ENCODE peak calls at places on chromosome 13, in six cellular contexts. S is SK-N-SH, L is H1, Y is HepG2, N is GM12878, C is K562. Z is an unnamed sample.

GRCh38 chr13:79724348-79725103 is 243.6 kb downstream of the NDFIP2 start:
- DNase-seq in Y (peak), C (no peak), L (no peak), N (no peak), S (no peak), Z (no peak)

GRCh38 chr13:46796129-46796514 is 839 bp downstream of the ESD start:
- DNase-seq in L (no peak), Y (no peak), N (no peak), C (no peak), S (no peak), Z (no peak)

GRCh38 chr13:79456656-79457365 is 24.1 kb upstream of the NDFIP2 start:
- DNase-seq in C (no peak), Y (no peak), L (no peak), S (no peak), N (no peak), Z (no peak)

GRCh38 chr13:62512194-62513141 is 1096.8 kb upstream of the PCDH20 start:
- DNase-seq in Y (peak), C (no peak), S (peak), N (peak), L (no peak), Z (peak)

GRCh38 chr13:40667622-40667978 is 1.2 kb upstream of the FOXO1 start:
- DNase-seq in S (no peak), C (no peak), L (no peak), N (no peak), Y (no peak), Z (no peak)

GRCh38 chr13:21282065-21282464 is 105.6 kb downstream of the MRPL57 start:
- DNase-seq in N (no peak), C (no peak), S (no peak), L (no peak), Y (peak), Z (no peak)

GRCh38 chr13:99178636-99179035 is 22.0 kb upstream of the UBAC2 start:
- DNase-seq in L (no peak), S (no peak), N (no peak), Y (no peak), C (no peak), Z (peak)

GRCh38 chr13:35979378-35979911 is 151.7 kb downstream of the DCLK1 start:
- DNase-seq in N (no peak), S (no peak), C (no peak), Y (no peak), L (no peak), Z (no peak)

GRCh38 chr13:107457686-107458085 is 757.6 kb downstream of the LIG4 start:
- DNase-seq in L (no peak), S (no peak), Y (no peak), C (no peak), N (no peak), Z (no peak)

GRCh38 chr13:106246237-106246636 is 289.2 kb downstream of the EFNB2 start:
- DNase-seq in S (no peak), Y (no peak), C (no peak), L (no peak), N (no peak), Z (no peak)

GRCh38 chr13:94660695-94661324 is 51.5 kb downstream of the SOX21 start:
- DNase-seq in L (no peak), N (no peak), C (peak), Y (no peak), S (peak), Z (no peak)

GRCh38 chr13:75715598-75716523 is 79.7 kb downstream of the LMO7 start:
- DNase-seq in L (no peak), C (no peak), N (peak), S (no peak), Y (no peak), Z (no peak)

GRCh38 chr13:48853381-48854102 is 122.2 kb upstream of the FNDC3A start:
- DNase-seq in L (no peak), S (no peak), C (no peak), N (no peak), Y (no peak), Z (no peak)

GRCh38 chr13:62324842-62325241 is 909.2 kb upstream of the PCDH20 start:
- DNase-seq in N (no peak), S (no peak), C (no peak), Y (no peak), L (no peak), Z (no peak)

GRCh38 chr13:47564041-47564440 is 437.0 kb downstream of the SUCLA2 start:
- DNase-seq in S (no peak), C (no peak), Y (peak), N (no peak), L (peak), Z (no peak)

GRCh38 chr13:101493541-101493940 is 41.1 kb downstream of the ITGBL1 start:
- DNase-seq in N (no peak), S (no peak), C (no peak), Y (no peak), L (no peak), Z (no peak)

GRCh38 chr13:77353980-77354379 is 27.1 kb upstream of the MYCBP2 start:
- DNase-seq in Y (no peak), N (no peak), L (no peak), S (no peak), C (no peak), Z (no peak)

GRCh38 chr13:18961383-18962117 is 220.1 kb downstream of the TUBA3C start:
- DNase-seq in C (no peak), Y (no peak), L (no peak), S (no peak), N (no peak), Z (no peak)

GRCh38 chr13:35817642-35818576 is 313.3 kb downstream of the DCLK1 start:
- DNase-seq in S (no peak), L (no peak), N (no peak), Y (no peak), C (no peak), Z (no peak)

GRCh38 chr13:59750860-59751259 is 412.9 kb downstream of the DIAPH3 start:
- DNase-seq in N (no peak), C (no peak), S (peak), L (peak), Y (no peak), Z (no peak)

GRCh38 chr13:84653915-84654534 is 771.8 kb upstream of the SLITRK1 start:
- DNase-seq in S (no peak), C (no peak), Y (no peak), L (no peak), N (no peak), Z (no peak)

GRCh38 chr13:21637296-21637695 is 33.3 kb upstream of the MICU2 start:
- DNase-seq in N (no peak), C (peak), Y (peak), L (no peak), S (no peak), Z (peak)

GRCh38 chr13:107266657-107267056 is 698.7 kb upstream of the ARGLU1 start:
- DNase-seq in L (no peak), C (no peak), S (no peak), Y (no peak), N (no peak), Z (no peak)

GRCh38 chr13:93881418-93881817 is 598.1 kb downstream of the DCT start:
- DNase-seq in C (no peak), S (no peak), Y (no peak), L (no peak), N (no peak), Z (no peak)

DNA sequence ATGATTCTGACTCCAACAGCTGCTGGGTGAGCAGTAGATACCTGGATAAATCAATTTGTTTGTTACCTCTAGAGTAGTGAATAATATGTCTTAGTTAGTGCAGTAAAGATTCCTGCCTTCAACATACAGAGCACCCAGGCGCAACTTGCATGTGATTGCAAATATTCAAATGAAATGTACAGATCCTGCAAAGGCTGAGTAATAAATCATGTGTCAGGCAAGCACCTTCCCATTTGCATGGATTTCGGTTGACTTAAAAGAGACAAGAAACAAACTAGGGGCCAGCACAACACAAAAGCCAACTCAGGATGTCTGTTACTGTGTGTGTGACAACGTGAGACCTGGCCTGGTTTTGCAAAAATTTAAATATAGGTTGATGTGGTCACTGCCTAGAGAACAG is 79.7 kb downstream of the TNFSF11 start:
- DNase-seq in Y (no peak), S (no peak), C (no peak), L (no peak), N (no peak), Z (no peak)
- TF ChIP-seq GABPA in Y (no peak), S (no peak), C (no peak), L (no peak), N (no peak), Z (no peak)

DNA sequence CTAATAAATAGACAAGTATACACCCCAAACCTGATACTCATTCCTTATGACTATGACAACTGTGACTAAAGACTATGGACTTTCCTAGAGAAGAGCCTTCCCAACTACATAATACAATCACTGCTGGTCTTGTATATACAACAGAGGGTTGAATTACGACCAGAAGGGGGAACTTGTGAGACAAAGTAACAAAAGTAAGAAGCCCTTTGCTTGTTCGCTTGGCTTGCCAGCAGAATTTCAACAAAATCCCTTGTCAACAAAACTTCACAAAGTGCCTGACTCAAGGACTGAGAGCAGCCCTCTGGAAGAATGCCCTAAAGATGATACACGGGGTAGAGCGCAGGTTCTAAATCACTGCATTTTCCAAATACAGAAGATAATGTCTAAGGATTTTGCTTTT is 99.4 kb downstream of the WASF3 start:
- DNase-seq in L (no peak), N (no peak), Y (peak), C (no peak), S (no peak), Z (no peak)
- TF ChIP-seq CTCF in L (no peak), N (no peak), Y (peak), C (peak), S (peak), Z (no peak)

GRCh38 chr13:110689711-110690110 is 16.2 kb downstream of the CARS2 start:
- DNase-seq in N (no peak), Y (no peak), S (no peak), C (no peak), L (no peak), Z (no peak)

GRCh38 chr13:110689041-110689440 is 16.9 kb downstream of the CARS2 start:
- DNase-seq in L (no peak), C (no peak), N (no peak), Y (no peak), S (no peak), Z (no peak)

GRCh38 chr13:110685305-110685704 is 20.6 kb downstream of the CARS2 start:
- DNase-seq in N (no peak), C (no peak), S (no peak), Y (no peak), L (no peak), Z (no peak)

GRCh38 chr13:110687736-110688135 is 18.2 kb downstream of the CARS2 start:
- DNase-seq in L (no peak), N (no peak), S (no peak), Y (no peak), C (no peak), Z (no peak)

DNA sequence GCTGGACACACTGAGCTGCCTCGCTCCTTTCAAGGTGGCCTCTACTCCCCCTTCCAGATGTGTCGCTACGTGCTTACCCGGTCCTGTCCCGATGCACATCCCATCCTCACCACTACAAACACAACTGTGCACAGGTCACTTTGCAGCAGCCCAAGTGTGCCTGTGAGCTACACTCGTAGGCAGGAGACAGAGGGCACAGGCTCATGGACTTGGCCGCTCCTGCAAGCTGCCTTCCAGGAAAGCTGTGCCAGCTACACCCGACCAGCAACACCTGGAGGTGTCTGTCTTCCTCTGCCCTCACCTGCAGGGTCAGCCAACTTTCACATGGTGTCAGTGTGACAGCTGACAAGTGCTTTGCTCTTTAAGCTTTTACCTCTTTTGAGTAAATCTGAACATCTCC is 15.4 kb downstream of the CARS2 start:
- DNase-seq in L (no peak), N (no peak), Y (no peak), C (no peak), S (no peak), Z (no peak)
- TF ChIP-seq POLR2AphosphoS5 in L (no peak), N (no peak), Y (no peak), C (no peak), S (no peak), Z (no peak)

GRCh38 chr13:112982281-112983041 is 13.4 kb downstream of the MCF2L start:
- DNase-seq in L (no peak), Y (no peak), N (no peak), C (no peak), S (peak), Z (no peak)

GRCh38 chr13:112984501-112984900 is 15.5 kb downstream of the MCF2L start:
- DNase-seq in S (no peak), C (no peak), Y (no peak), L (no peak), N (no peak), Z (no peak)

GRCh38 chr13:112983042-112983305 is 14.0 kb downstream of the MCF2L start:
- DNase-seq in N (no peak), C (no peak), S (no peak), L (no peak), Y (no peak), Z (no peak)

GRCh38 chr13:112984954-112985802 is 16.2 kb downstream of the MCF2L start:
- DNase-seq in C (no peak), N (no peak), Y (peak), S (no peak), L (no peak), Z (no peak)

GRCh38 chr13:112983428-112984196 is 14.6 kb downstream of the MCF2L start:
- DNase-seq in C (no peak), N (no peak), S (peak), L (no peak), Y (peak), Z (no peak)
- TF ChIP-seq GABPA in C (no peak), N (no peak), S (no peak), L (no peak), Y (no peak), Z (no peak)

GRCh38 chr13:36986462-36987240 is 12.5 kb downstream of the ALG5 start:
- DNase-seq in C (no peak), Y (no peak), L (no peak), S (no peak), N (no peak), Z (no peak)

GRCh38 chr13:36997716-36998427 is 1.3 kb downstream of the ALG5 start:
- DNase-seq in S (no peak), L (no peak), Y (no peak), N (no peak), C (no peak), Z (no peak)

DNA sequence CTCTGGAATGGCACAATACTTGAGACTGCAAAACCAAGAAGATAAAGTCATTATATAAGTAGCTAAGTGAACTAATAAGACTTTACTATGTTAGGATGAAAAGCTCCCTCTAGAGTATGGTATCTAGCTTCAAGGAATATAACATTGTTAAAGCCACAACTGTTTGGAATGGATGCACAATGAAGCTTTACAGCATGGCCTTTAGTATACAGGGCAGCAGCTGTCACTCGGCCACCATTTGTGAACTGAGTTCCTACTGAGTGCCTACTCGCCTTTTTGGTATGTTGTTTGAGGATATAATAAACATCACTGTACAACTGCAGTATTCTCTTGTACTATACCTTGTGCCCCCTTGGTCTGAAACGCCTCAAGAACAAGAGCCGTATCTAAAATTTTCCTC is 6.8 kb downstream of the ALG5 start:
- DNase-seq in N (no peak), S (no peak), Y (no peak), L (no peak), C (no peak), Z (no peak)
- TF ChIP-seq CTCF in N (no peak), S (no peak), Y (no peak), L (no peak), C (no peak), Z (no peak)

GRCh38 chr13:33078268-33078667 is 62.0 kb downstream of the KL start:
- DNase-seq in L (no peak), S (no peak), N (no peak), Y (no peak), C (no peak), Z (no peak)
- TF ChIP-seq POLR2AphosphoS5 in L (no peak), S (no peak), N (no peak), Y (no peak), C (no peak), Z (no peak)

GRCh38 chr13:29498426-29499040 is 97.0 kb downstream of the SLC7A1 start:
- DNase-seq in S (no peak), C (no peak), N (no peak), L (no peak), Y (no peak), Z (no peak)
- TF ChIP-seq GABPA in S (no peak), C (no peak), N (no peak), L (no peak), Y (no peak), Z (no peak)

DNA sequence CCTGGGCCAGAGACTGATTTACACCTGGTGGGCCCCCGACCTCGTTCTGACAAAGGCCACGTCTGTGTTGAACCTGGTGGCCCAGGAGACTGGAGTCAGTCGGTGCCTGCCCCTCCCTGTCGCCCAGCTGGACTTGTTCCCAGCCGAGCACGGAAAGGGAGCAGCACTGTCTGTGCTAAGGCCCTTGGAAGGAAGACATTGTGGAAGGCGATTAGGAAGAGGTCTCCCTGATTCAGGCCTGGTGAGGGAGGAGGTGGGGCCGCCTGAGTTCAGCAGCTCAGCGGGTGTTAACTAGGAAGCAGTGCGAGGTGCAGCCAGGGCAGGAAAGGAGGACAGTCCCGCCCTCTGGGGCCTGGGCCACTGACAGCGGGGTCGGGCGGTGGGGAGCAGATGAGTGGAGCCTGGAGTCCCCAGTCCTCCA is 64.7 kb downstream of the GPR12 start:
- DNase-seq in Y (no peak), N (no peak), C (no peak), L (no peak), S (no peak), Z (no peak)
- TF ChIP-seq CTCF in Y (no peak), N (no peak), C (no peak), L (no peak), S (no peak), Z (no peak)

DNA sequence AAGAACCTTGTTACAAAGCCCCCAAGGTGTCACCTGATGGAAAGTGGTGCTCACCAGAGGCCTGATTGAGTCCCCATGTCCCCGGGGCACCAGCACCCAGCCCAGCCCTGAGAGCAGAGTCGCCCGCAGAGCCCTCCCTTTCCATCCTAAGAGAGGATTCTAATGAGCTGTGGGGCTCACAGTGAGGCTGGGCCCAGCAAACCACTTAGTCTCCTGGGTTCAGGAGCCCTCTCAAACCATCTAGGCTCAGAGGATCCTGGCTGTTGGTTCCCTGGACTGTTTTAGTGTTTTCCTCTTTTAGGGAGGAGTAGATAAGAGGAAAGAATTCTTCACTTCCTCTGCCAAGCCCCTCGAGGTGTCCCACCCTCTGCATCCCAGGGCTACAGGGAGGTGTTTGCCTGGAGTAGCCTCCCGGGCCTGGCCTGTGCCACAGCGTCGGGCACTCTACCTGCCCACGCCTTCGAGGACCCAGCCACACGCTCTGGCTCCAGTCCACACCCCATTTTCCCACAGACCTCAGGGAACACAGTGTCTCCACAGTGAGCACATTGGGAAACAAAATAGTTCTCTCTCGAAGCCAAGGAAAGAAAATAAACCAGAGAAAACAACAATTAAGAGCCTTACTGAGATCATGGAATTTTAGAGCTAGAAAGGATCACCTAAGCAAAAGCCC is 34.4 kb downstream of the DHRS12 start:
- DNase-seq in N (no peak), L (no peak), Y (no peak), S (peak), C (no peak), Z (no peak)
- TF ChIP-seq POLR2AphosphoS5 in N (no peak), L (no peak), Y (no peak), S (no peak), C (no peak), Z (no peak)